ENCODE peak calls at places on chromosomes 7 and 10, in six cellular contexts. Z is adrenal gland, F is bronchial epithelial cell, M is transverse colon, D is GM23338, G is ovary. W is an unnamed sample. For H3K36me3, the result is how much of the 10 kb centered on the place peaks cover.

GRCh38 chr7:19113855-19114590 is 3.4 kb downstream of the TWIST1 start:
- DNase-seq in Z (no peak), G (no peak), F (peak), M (no peak), D (no peak), W (no peak)

GRCh38 chr7:134565643-134566136 is 16.8 kb downstream of the AKR1B15 start:
- DNase-seq in F (peak), M (no peak), G (no peak), D (no peak), Z (no peak), W (no peak)

GRCh38 chr7:133290041-133290440 is 37.2 kb downstream of the EXOC4 start:
- DNase-seq in M (no peak), G (no peak), F (peak), Z (peak), D (no peak), W (no peak)

GRCh38 chr10:103238506-103239252 is 7.0 kb upstream of the RPEL1 start:
- DNase-seq in D (peak), Z (peak), F (peak), G (peak), M (peak), W (no peak)

GRCh38 chr7:47523401-47523800 is 58.5 kb downstream of the TNS3 start:
- DNase-seq in G (no peak), F (no peak), Z (no peak), D (no peak), M (no peak), W (no peak)

GRCh38 chr10:70505908-70506307 is 27.3 kb downstream of the PALD1 start:
- DNase-seq in M (no peak), D (no peak), F (no peak), G (no peak), Z (no peak), W (no peak)

GRCh38 chr10:125689955-125690569 is 7.1 kb upstream of the TEX36 start:
- DNase-seq in Z (no peak), F (no peak), G (no peak), D (no peak), M (no peak), W (no peak)

GRCh38 chr7:101173752-101174244 is 6.3 kb downstream of the NAT16 start:
- DNase-seq in G (no peak), D (peak), M (no peak), Z (no peak), F (peak), W (peak)

GRCh38 chr10:104417629-104418292 is 64.1 kb downstream of the CFAP58 start:
- DNase-seq in M (no peak), Z (no peak), D (no peak), G (no peak), F (no peak), W (no peak)

GRCh38 chr10:34808789-34809745 is 6.0 kb downstream of the PARD3 start:
- DNase-seq in D (peak), G (peak), M (no peak), F (peak), Z (peak), W (peak)

GRCh38 chr10:122407375-122408125 is 33.0 kb downstream of the PLEKHA1 start:
- DNase-seq in G (peak), D (no peak), Z (peak), M (no peak), F (no peak), W (no peak)

GRCh38 chr7:2920956-2921708 is 77.0 kb upstream of the GNA12 start:
- DNase-seq in F (no peak), M (no peak), G (no peak), D (no peak), Z (no peak), W (no peak)

GRCh38 chr7:2923291-2923781 is 79.2 kb upstream of the GNA12 start:
- DNase-seq in F (no peak), D (no peak), Z (no peak), M (no peak), G (no peak), W (no peak)

GRCh38 chr7:2922271-2922691 is 78.2 kb upstream of the GNA12 start:
- DNase-seq in M (no peak), Z (no peak), D (no peak), F (no peak), G (no peak), W (no peak)

GRCh38 chr7:2922866-2923265 is 78.8 kb upstream of the GNA12 start:
- DNase-seq in M (no peak), D (no peak), F (no peak), G (no peak), Z (no peak), W (no peak)

GRCh38 chr7:2921748-2922147 is 77.6 kb upstream of the GNA12 start:
- DNase-seq in M (no peak), F (no peak), G (no peak), Z (no peak), D (peak), W (no peak)
- TF ChIP-seq CTCF in M (no peak), F (no peak), G (no peak), Z (no peak), D (peak), W (no peak)

GRCh38 chr7:102197599-102197998 is 89.1 kb upstream of the SH2B2 start:
- DNase-seq in Z (no peak), F (no peak), M (no peak), D (no peak), G (no peak), W (no peak)

GRCh38 chr7:102193806-102194205 is 92.9 kb upstream of the SH2B2 start:
- DNase-seq in D (no peak), Z (no peak), F (no peak), M (no peak), G (no peak), W (no peak)

GRCh38 chr7:102195361-102195760 is 91.3 kb upstream of the SH2B2 start:
- DNase-seq in G (no peak), M (no peak), D (no peak), F (no peak), Z (no peak), W (no peak)

GRCh38 chr7:102197161-102197560 is 89.5 kb upstream of the SH2B2 start:
- DNase-seq in F (no peak), M (no peak), Z (no peak), G (no peak), D (no peak), W (no peak)

DNA sequence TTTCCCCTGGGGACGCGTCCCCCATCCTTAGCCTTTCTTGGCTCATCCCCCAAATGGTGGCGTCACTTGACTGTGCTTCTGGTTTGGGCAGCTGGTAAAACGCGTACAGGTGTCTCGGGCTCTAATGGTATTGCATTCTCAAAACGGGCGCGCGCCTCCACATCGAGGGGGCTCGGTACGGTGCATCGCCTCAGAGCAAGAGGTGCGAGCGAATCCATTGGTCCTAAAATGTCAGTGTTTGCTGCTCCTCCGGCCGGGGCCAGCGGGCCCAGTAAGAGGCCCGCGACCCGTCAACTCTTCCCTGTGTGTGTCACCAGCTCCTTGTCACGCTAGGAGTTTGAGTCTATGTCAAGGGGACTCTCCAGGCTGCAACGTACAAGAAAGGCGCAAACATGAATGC is 90.6 kb upstream of the SH2B2 start:
- DNase-seq in G (no peak), M (no peak), Z (no peak), D (no peak), F (no peak), W (no peak)
- H3K36me3 ChIP-seq in G (under half), M (under half), Z (under half), D (under half), F (under half), W (under half)

DNA sequence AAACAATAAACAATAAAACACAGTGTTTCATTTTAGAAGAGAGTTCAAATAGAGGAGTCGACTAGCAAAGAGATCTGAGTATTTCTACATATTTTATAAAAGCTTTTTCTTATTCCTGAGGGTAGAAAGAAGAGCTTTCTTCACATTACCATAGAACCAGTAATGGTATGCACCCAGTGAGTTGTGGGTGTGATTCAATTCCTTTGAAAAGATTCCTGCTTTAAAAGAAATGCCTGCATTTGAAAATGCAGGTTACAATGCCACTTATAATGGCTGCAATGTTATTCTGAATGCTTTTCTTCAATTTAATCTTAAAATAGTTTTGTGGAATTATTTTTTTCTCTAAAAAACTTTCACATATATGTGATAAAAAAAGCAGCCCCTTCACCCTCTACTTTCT is 178.1 kb downstream of the CDC14C start:
- DNase-seq in G (no peak), Z (no peak), F (no peak), D (peak), M (no peak), W (no peak)
- H3K4me3 ChIP-seq in G (no peak), Z (no peak), F (no peak), D (peak), M (no peak), W (no peak)

GRCh38 chr7:151930695-151931094 is 25.6 kb upstream of the GALNTL5 start:
- DNase-seq in Z (no peak), D (peak), G (no peak), F (no peak), M (no peak), W (no peak)

GRCh38 chr7:151927011-151927410 is 29.2 kb upstream of the GALNTL5 start:
- DNase-seq in D (no peak), M (no peak), G (no peak), F (no peak), Z (no peak), W (no peak)

GRCh38 chr7:151926336-151926712 is 29.9 kb upstream of the GALNTL5 start:
- DNase-seq in D (no peak), F (no peak), G (no peak), M (no peak), Z (no peak), W (no peak)

GRCh38 chr7:151927540-151927939 is 28.7 kb upstream of the GALNTL5 start:
- DNase-seq in F (no peak), Z (no peak), D (no peak), M (no peak), G (no peak), W (no peak)

GRCh38 chr7:151930026-151930653 is 26.1 kb upstream of the GALNTL5 start:
- DNase-seq in F (no peak), Z (no peak), M (no peak), D (no peak), G (no peak), W (no peak)
- TF ChIP-seq CTCF in F (no peak), Z (no peak), M (no peak), D (no peak), G (no peak), W (no peak)

GRCh38 chr10:13612654-13613373 is 26.0 kb downstream of the PRPF18 start:
- DNase-seq in D (no peak), F (no peak), Z (no peak), M (no peak), G (no peak), W (no peak)
- H3K36me3 ChIP-seq in D (under half), F (under half), Z (under half), M (under half), G (under half), W (under half)

DNA sequence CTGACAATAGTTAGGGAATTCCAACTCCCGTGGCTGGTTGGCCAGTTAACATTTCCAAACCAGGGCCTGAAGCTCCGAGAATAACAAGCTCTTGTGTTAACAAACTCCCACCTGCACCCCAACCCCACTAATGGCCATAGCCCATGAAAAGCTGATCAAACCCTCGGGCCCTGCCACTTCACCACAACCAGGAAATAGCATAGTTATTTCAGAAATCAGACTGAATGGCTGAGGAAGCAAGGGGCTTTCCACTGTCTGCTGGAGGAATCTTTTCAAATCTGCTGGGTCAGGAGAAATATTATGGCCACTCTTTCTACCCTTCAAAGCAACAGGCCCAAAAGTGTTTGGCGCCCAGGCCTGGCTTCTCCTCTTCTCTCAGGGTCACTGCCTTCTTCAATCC is 145.6 kb downstream of the GLCCI1 start:
- DNase-seq in M (no peak), F (no peak), Z (no peak), G (no peak), D (no peak), W (no peak)
- H3K4me3 ChIP-seq in M (no peak), F (no peak), Z (no peak), G (no peak), D (no peak), W (peak)

GRCh38 chr10:132035476-132035875 is 30.3 kb upstream of the JAKMIP3 start:
- DNase-seq in F (no peak), D (peak), M (no peak), Z (no peak), G (no peak), W (no peak)

GRCh38 chr10:132039371-132039770 is 26.4 kb upstream of the JAKMIP3 start:
- DNase-seq in F (no peak), G (no peak), D (no peak), Z (no peak), M (no peak), W (no peak)

GRCh38 chr10:132036153-132036886 is 29.4 kb upstream of the JAKMIP3 start:
- DNase-seq in G (no peak), M (no peak), F (no peak), D (peak), Z (no peak), W (no peak)

GRCh38 chr10:132037676-132037975 is 28.1 kb upstream of the JAKMIP3 start:
- DNase-seq in M (no peak), G (no peak), F (no peak), D (peak), Z (no peak), W (no peak)

DNA sequence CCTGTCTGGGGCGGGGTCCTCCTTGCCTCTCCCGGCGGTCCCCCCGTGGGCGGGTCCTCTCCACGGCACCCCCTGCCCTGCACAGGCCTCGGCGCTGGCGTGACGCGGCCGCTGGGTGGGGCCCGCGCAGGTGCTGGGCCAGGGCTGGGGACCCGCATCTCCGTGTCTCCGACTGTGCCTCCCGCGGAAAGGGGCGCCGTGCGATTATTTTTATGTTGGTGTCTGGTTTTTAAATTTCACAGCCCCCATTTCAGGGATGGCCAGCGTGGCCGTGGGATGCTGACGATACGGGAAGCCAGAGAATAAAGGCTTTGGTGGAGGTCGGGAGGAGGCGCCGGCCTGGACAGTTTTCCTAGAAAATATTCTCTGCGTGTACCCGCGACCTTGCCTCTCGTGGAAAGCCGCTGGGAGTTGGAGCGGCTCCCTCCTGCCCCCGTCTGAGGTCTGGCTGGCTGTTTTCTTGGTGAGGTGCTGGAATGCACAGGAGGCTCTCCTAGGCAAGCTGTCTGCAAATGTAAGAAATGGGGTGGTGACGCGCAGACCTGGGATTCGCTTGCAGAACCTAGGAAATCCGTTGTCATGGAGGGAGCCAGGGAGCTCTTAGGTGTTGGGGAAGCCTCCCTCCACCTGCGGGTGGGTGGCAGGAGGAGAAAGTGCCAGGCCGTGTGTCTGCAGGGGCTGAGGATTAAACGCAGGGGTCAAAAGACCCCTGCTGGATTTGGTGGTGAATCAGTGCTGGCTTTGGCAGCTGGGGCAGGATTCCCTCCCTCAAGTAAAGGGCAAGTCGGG is 28.7 kb upstream of the JAKMIP3 start:
- DNase-seq in D (peak), G (no peak), M (no peak), Z (no peak), F (no peak), W (no peak)
- TF ChIP-seq CTCF in D (no peak), G (no peak), M (no peak), Z (no peak), F (no peak), W (no peak)

DNA sequence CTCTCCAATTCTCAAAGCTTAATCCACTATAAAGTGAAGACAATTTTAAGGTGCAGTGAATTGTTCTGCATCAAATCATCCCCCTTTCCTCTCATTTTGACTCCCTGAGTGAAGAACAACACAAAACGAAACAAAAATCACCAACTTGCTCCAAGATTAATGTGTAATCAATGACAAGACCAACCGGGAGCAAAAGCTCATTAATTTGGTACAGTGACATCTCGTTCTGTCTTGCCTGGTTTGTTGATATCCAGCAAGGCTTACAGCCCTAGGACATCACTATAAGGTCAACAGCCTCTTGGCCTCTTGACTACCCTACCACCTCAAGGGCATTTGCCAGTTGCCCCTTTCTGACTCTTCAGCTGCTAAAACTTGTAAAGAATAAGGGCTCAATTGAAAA is 214.4 kb downstream of the SORCS1 start:
- DNase-seq in D (no peak), G (no peak), M (no peak), Z (no peak), F (no peak), W (no peak)
- H3K36me3 ChIP-seq in D (under half), G (under half), M (under half), Z (under half), F (under half), W (under half)

W was measured in GM06990.